ENCODE peak calls at places on chromosomes 13 and 19, in six cellular contexts. One of them, this sample, is unnamed. For H3K9me3, the result is how much of the 10 kb centered on the place peaks cover.

GRCh38 chr13:93505104-93505952 is 278.7 kb downstream of the GPC6 start:
- DNase-seq in AG04450: no peak
- DNase-seq in Caco-2: no peak
- DNase-seq in left ventricle myocardium inferior: no peak
- DNase-seq in Karpas-422: no peak
- DNase-seq in transverse colon: no peak
- DNase-seq in this sample: peak

GRCh38 chr13:51007216-51007615 is 97.6 kb downstream of the RNASEH2B start:
- DNase-seq in AG04450: no peak
- DNase-seq in Caco-2: no peak
- DNase-seq in left ventricle myocardium inferior: no peak
- DNase-seq in Karpas-422: no peak
- DNase-seq in transverse colon: no peak
- DNase-seq in this sample: no peak

GRCh38 chr19:11964858-11965645 is at the start of gene ZNF763:
- DNase-seq in AG04450: no peak
- DNase-seq in Caco-2: peak
- DNase-seq in left ventricle myocardium inferior: peak
- DNase-seq in Karpas-422: peak
- DNase-seq in transverse colon: peak
- DNase-seq in this sample: peak

GRCh38 chr19:18520848-18521691 is 800 bp downstream of the ELL start:
- DNase-seq in AG04450: no peak
- DNase-seq in Caco-2: no peak
- DNase-seq in left ventricle myocardium inferior: peak
- DNase-seq in Karpas-422: peak
- DNase-seq in transverse colon: peak
- DNase-seq in this sample: no peak

GRCh38 chr19:49403404-49404187 is 15.5 kb downstream of the KASH5 start:
- DNase-seq in AG04450: no peak
- DNase-seq in Caco-2: no peak
- DNase-seq in left ventricle myocardium inferior: no peak
- DNase-seq in Karpas-422: peak
- DNase-seq in transverse colon: no peak
- DNase-seq in this sample: no peak

GRCh38 chr13:27919934-27920676 is at the start of gene PDX1:
- DNase-seq in AG04450: no peak
- DNase-seq in Caco-2: peak
- DNase-seq in left ventricle myocardium inferior: peak
- DNase-seq in Karpas-422: no peak
- DNase-seq in transverse colon: peak
- DNase-seq in this sample: no peak

GRCh38 chr13:97768134-97768533 is 185.3 kb upstream of the IPO5 start:
- DNase-seq in AG04450: no peak
- DNase-seq in Caco-2: no peak
- DNase-seq in left ventricle myocardium inferior: no peak
- DNase-seq in Karpas-422: no peak
- DNase-seq in transverse colon: no peak
- DNase-seq in this sample: no peak

GRCh38 chr19:47253467-47253881 is 2.9 kb upstream of the CCDC9 start:
- DNase-seq in AG04450: peak
- DNase-seq in Caco-2: no peak
- DNase-seq in left ventricle myocardium inferior: no peak
- DNase-seq in Karpas-422: no peak
- DNase-seq in transverse colon: no peak
- DNase-seq in this sample: no peak

GRCh38 chr19:4200940-4201542 is 18.6 kb downstream of the ANKRD24 start:
- DNase-seq in AG04450: no peak
- DNase-seq in Caco-2: no peak
- DNase-seq in left ventricle myocardium inferior: no peak
- DNase-seq in Karpas-422: no peak
- DNase-seq in transverse colon: no peak
- DNase-seq in this sample: no peak

GRCh38 chr13:111881700-111882099 is 185.2 kb upstream of the SOX1 start:
- DNase-seq in AG04450: no peak
- DNase-seq in Caco-2: no peak
- DNase-seq in left ventricle myocardium inferior: no peak
- DNase-seq in Karpas-422: no peak
- DNase-seq in transverse colon: no peak
- DNase-seq in this sample: no peak

GRCh38 chr13:96744665-96745331 is 249.5 kb downstream of the OXGR1 start:
- DNase-seq in AG04450: no peak
- DNase-seq in Caco-2: no peak
- DNase-seq in left ventricle myocardium inferior: no peak
- DNase-seq in Karpas-422: peak
- DNase-seq in transverse colon: no peak
- DNase-seq in this sample: no peak

GRCh38 chr19:40623403-40624239 is 22.5 kb downstream of the LTBP4 start:
- DNase-seq in AG04450: no peak
- DNase-seq in Caco-2: peak
- DNase-seq in left ventricle myocardium inferior: no peak
- DNase-seq in Karpas-422: peak
- DNase-seq in transverse colon: peak
- DNase-seq in this sample: peak

GRCh38 chr19:10290876-10291553 is 1.3 kb downstream of the ICAM5 start:
- DNase-seq in AG04450: no peak
- DNase-seq in Caco-2: peak
- DNase-seq in left ventricle myocardium inferior: peak
- DNase-seq in Karpas-422: no peak
- DNase-seq in transverse colon: peak
- DNase-seq in this sample: peak

GRCh38 chr13:23741879-23742510 is 147.2 kb downstream of the MIPEP start:
- DNase-seq in AG04450: no peak
- DNase-seq in Caco-2: peak
- DNase-seq in left ventricle myocardium inferior: no peak
- DNase-seq in Karpas-422: peak
- DNase-seq in transverse colon: no peak
- DNase-seq in this sample: no peak

GRCh38 chr19:16429066-16429758 is 42.6 kb downstream of the EPS15L1 start:
- DNase-seq in AG04450: no peak
- DNase-seq in Caco-2: no peak
- DNase-seq in left ventricle myocardium inferior: peak
- DNase-seq in Karpas-422: no peak
- DNase-seq in transverse colon: no peak
- DNase-seq in this sample: peak

GRCh38 chr19:45419396-45419795 is 4.3 kb downstream of the ERCC1 start:
- DNase-seq in AG04450: no peak
- DNase-seq in Caco-2: no peak
- DNase-seq in left ventricle myocardium inferior: no peak
- DNase-seq in Karpas-422: peak
- DNase-seq in transverse colon: peak
- DNase-seq in this sample: no peak

GRCh38 chr19:38839816-38840582 is 8.4 kb upstream of the ECH1 start:
- DNase-seq in AG04450: no peak
- DNase-seq in Caco-2: no peak
- DNase-seq in left ventricle myocardium inferior: no peak
- DNase-seq in Karpas-422: no peak
- DNase-seq in transverse colon: no peak
- DNase-seq in this sample: no peak

GRCh38 chr13:98678741-98679140 is 73.7 kb downstream of the SLC15A1 start:
- DNase-seq in AG04450: no peak
- DNase-seq in Caco-2: no peak
- DNase-seq in left ventricle myocardium inferior: no peak
- DNase-seq in Karpas-422: no peak
- DNase-seq in transverse colon: no peak
- DNase-seq in this sample: no peak

GRCh38 chr13:39350461-39350881 is 252.5 kb downstream of the LHFPL6 start:
- DNase-seq in AG04450: no peak
- DNase-seq in Caco-2: no peak
- DNase-seq in left ventricle myocardium inferior: peak
- DNase-seq in Karpas-422: no peak
- DNase-seq in transverse colon: no peak
- DNase-seq in this sample: no peak

GRCh38 chr13:66972659-66973058 is 257.5 kb downstream of the PCDH9 start:
- DNase-seq in AG04450: no peak
- DNase-seq in Caco-2: no peak
- DNase-seq in left ventricle myocardium inferior: no peak
- DNase-seq in Karpas-422: no peak
- DNase-seq in transverse colon: no peak
- DNase-seq in this sample: no peak

GRCh38 chr19:39870171-39870971 is 24.2 kb upstream of the FBL start:
- DNase-seq in AG04450: no peak
- DNase-seq in Caco-2: no peak
- DNase-seq in left ventricle myocardium inferior: no peak
- DNase-seq in Karpas-422: no peak
- DNase-seq in transverse colon: no peak
- DNase-seq in this sample: no peak

GRCh38 chr13:38969187-38969586 is 21.4 kb downstream of the STOML3 start:
- DNase-seq in AG04450: no peak
- DNase-seq in Caco-2: no peak
- DNase-seq in left ventricle myocardium inferior: no peak
- DNase-seq in Karpas-422: no peak
- DNase-seq in transverse colon: no peak
- DNase-seq in this sample: no peak

GRCh38 chr13:46593403-46593802 is 40.4 kb downstream of the LRCH1 start:
- DNase-seq in AG04450: no peak
- DNase-seq in Caco-2: no peak
- DNase-seq in left ventricle myocardium inferior: no peak
- DNase-seq in Karpas-422: no peak
- DNase-seq in transverse colon: no peak
- DNase-seq in this sample: no peak

DNA sequence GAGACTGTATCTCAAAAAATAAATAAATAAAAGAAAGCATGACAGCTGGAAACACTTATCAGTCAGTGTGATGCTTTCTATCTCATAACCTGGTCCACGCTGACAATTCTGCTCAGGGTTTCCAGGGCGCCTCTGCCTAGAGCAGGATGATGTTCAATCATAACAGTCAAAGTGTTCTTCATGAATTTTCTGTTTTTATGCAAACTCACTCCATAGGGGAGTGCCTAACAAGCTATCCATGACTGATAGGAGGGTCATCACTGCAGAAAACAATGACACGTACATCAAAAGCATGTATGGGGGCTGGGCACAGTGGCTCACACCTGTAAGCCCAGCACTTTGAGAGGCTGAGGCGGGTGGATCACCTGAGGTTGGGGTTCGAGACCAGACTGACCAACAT is 41.4 kb upstream of the ZNF83 start:
- DNase-seq in AG04450: no peak
- DNase-seq in Caco-2: no peak
- DNase-seq in left ventricle myocardium inferior: no peak
- DNase-seq in Karpas-422: no peak
- DNase-seq in transverse colon: no peak
- DNase-seq in this sample: no peak
- H3K9me3 ChIP-seq in AG04450: under half
- H3K9me3 ChIP-seq in Caco-2: under half
- H3K9me3 ChIP-seq in left ventricle myocardium inferior: under half
- H3K9me3 ChIP-seq in Karpas-422: under half
- H3K9me3 ChIP-seq in transverse colon: under half
- H3K9me3 ChIP-seq in this sample: under half

GRCh38 chr13:29100739-29101138 is 280.6 kb downstream of the MTUS2 start:
- DNase-seq in AG04450: no peak
- DNase-seq in Caco-2: no peak
- DNase-seq in left ventricle myocardium inferior: no peak
- DNase-seq in Karpas-422: no peak
- DNase-seq in transverse colon: no peak
- DNase-seq in this sample: no peak

GRCh38 chr13:29099781-29100406 is 279.8 kb downstream of the MTUS2 start:
- DNase-seq in AG04450: no peak
- DNase-seq in Caco-2: no peak
- DNase-seq in left ventricle myocardium inferior: no peak
- DNase-seq in Karpas-422: no peak
- DNase-seq in transverse colon: no peak
- DNase-seq in this sample: no peak

GRCh38 chr13:29103036-29103800 is 283.1 kb downstream of the MTUS2 start:
- DNase-seq in AG04450: no peak
- DNase-seq in Caco-2: no peak
- DNase-seq in left ventricle myocardium inferior: no peak
- DNase-seq in Karpas-422: no peak
- DNase-seq in transverse colon: no peak
- DNase-seq in this sample: no peak

GRCh38 chr13:29104461-29104860 is 284.3 kb downstream of the MTUS2 start:
- DNase-seq in AG04450: no peak
- DNase-seq in Caco-2: no peak
- DNase-seq in left ventricle myocardium inferior: no peak
- DNase-seq in Karpas-422: no peak
- DNase-seq in transverse colon: no peak
- DNase-seq in this sample: no peak

DNA sequence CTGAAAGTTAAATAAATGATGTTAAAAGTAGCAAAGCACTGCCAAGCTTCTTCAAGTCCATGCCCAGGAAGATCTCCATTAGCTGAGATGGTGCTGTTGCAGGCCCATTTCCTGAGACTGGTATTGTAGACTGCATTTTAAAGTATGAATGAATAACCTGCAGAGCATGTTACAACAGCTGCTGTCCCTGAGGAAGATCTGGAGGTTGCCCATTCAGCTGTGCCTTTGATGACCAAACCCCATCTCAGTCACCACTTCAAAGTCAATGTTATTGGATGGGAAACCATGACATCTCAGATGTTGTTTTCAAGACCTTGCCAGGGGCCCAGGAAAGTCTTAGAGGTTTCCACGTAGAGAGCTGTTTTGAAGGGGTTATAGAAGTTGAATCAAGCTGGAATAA is 281.3 kb downstream of the MTUS2 start:
- DNase-seq in AG04450: no peak
- DNase-seq in Caco-2: no peak
- DNase-seq in left ventricle myocardium inferior: no peak
- DNase-seq in Karpas-422: no peak
- DNase-seq in transverse colon: no peak
- DNase-seq in this sample: no peak
- H3K9me3 ChIP-seq in AG04450: under half
- H3K9me3 ChIP-seq in Caco-2: under half
- H3K9me3 ChIP-seq in left ventricle myocardium inferior: under half
- H3K9me3 ChIP-seq in Karpas-422: under half
- H3K9me3 ChIP-seq in transverse colon: under half
- H3K9me3 ChIP-seq in this sample: under half

DNA sequence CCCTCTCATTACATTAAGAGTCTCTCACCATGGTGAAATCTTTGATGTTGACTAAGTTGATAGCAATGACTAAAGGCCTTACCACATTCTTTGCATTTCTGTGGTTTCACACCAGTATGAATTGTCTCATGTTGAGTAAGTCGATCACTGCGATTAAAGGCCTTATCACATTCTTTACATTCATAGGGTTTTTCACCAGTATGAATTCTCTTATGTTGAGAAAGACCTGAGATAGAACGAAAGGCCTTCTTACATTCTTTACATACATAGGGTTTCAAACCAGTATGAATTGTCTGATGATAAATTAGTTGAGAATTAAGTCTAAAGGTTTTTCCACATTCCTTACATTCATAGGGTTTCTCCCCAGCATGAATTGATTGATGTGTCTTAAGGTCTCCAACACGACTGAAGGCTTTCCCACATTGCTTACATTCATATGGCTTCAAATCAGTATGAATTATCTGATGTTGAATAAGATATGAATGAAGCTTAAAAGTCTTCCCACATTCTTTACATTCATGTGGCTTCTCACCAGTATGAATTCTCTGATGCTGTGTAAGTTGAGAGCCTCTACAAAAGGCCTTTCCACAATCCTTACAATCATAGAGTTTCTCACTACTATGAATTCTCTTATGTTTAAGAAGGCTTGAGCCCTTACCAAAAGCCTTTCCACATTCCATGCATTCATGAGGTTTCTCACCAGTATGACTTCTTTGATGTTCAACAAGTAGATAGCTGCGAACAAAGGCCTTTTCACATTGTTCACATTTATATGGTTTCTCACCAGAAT is 45.6 kb downstream of the ZNF283 start:
- DNase-seq in AG04450: no peak
- DNase-seq in Caco-2: no peak
- DNase-seq in left ventricle myocardium inferior: no peak
- DNase-seq in Karpas-422: no peak
- DNase-seq in transverse colon: no peak
- DNase-seq in this sample: no peak
- H3K9me3 ChIP-seq in AG04450: under half
- H3K9me3 ChIP-seq in Caco-2: half or more
- H3K9me3 ChIP-seq in left ventricle myocardium inferior: half or more
- H3K9me3 ChIP-seq in Karpas-422: half or more
- H3K9me3 ChIP-seq in transverse colon: half or more
- H3K9me3 ChIP-seq in this sample: half or more

GRCh38 chr19:51889934-51890333 is 2.2 kb upstream of the ZNF577 start:
- DNase-seq in AG04450: no peak
- DNase-seq in Caco-2: no peak
- DNase-seq in left ventricle myocardium inferior: no peak
- DNase-seq in Karpas-422: no peak
- DNase-seq in transverse colon: no peak
- DNase-seq in this sample: no peak
- H3K9me3 ChIP-seq in AG04450: under half
- H3K9me3 ChIP-seq in Caco-2: half or more
- H3K9me3 ChIP-seq in left ventricle myocardium inferior: half or more
- H3K9me3 ChIP-seq in Karpas-422: half or more
- H3K9me3 ChIP-seq in transverse colon: half or more
- H3K9me3 ChIP-seq in this sample: under half

This sample was measured in heart left ventricle.